ENCODE peak calls at places on chromosome 12, in six cellular contexts. A is endothelial cell of umbilical vein, R is neuronal stem cell, X is hepatocyte, B is HCT116, N is PC-9. O is an unnamed sample.

GRCh38 chr12:52359511-52360103 is 7.7 kb downstream of the KRT85 start:
- DNase-seq in A (no peak), R (no peak), X (no peak), B (no peak), N (no peak), O (peak; percentile 60)

GRCh38 chr12:75868501-75868900 is 163.1 kb downstream of the PHLDA1 start:
- DNase-seq in A (no peak), R (no peak), X (no peak), B (no peak), N (no peak), O (no peak)

GRCh38 chr12:55938826-55939501 is 8.0 kb downstream of the DGKA start:
- DNase-seq in A (no peak), R (no peak), X (no peak), B (no peak), N (no peak), O (no peak)

GRCh38 chr12:120842595-120842994 is 61.6 kb downstream of the SPPL3 start:
- DNase-seq in A (no peak), R (no peak), X (no peak), B (no peak), N (no peak), O (no peak)

GRCh38 chr12:56236091-56236490 is 6.2 kb downstream of the SLC39A5 start:
- DNase-seq in A (no peak), R (no peak), X (no peak), B (no peak), N (no peak), O (peak; percentile 53)

GRCh38 chr12:6204533-6205143 is 4.4 kb downstream of the CD9 start:
- DNase-seq in A (peak; percentile 61), R (no peak), X (no peak), B (no peak), N (no peak), O (no peak)

GRCh38 chr12:112319395-112319794 is 62.8 kb downstream of the HECTD4 start:
- DNase-seq in A (no peak), R (no peak), X (no peak), B (no peak), N (no peak), O (no peak)

GRCh38 chr12:50637870-50638481 is 125.9 kb upstream of the ATF1 start:
- DNase-seq in A (peak; percentile 74), R (no peak), X (peak; percentile 63), B (no peak), N (no peak), O (no peak)

GRCh38 chr12:22672951-22673350 is 48.0 kb downstream of the ETNK1 start:
- DNase-seq in A (no peak), R (no peak), X (no peak), B (no peak), N (no peak), O (peak; percentile 78)

GRCh38 chr12:73124480-73124879 is 852.3 kb downstream of the TRHDE start:
- DNase-seq in A (no peak), R (no peak), X (no peak), B (no peak), N (no peak), O (no peak)

GRCh38 chr12:57521475-57522018 is 1.1 kb upstream of the MBD6 start:
- DNase-seq in A (no peak), R (peak; percentile 57), X (peak; percentile 85), B (no peak), N (peak; percentile 12), O (peak; percentile 84)

GRCh38 chr12:89160716-89161123 is 191.6 kb downstream of the DUSP6 start:
- DNase-seq in A (peak; percentile 82), R (no peak), X (peak; percentile 28), B (no peak), N (peak; percentile 33), O (peak; percentile 30)

GRCh38 chr12:131091976-131092691 is 138.4 kb downstream of the ADGRD1 start:
- DNase-seq in A (no peak), R (no peak), X (no peak), B (no peak), N (no peak), O (peak; percentile 55)

GRCh38 chr12:77667101-77667500 is 163.6 kb upstream of the NAV3 start:
- DNase-seq in A (no peak), R (no peak), X (no peak), B (no peak), N (peak; percentile 43), O (no peak)

GRCh38 chr12:2955888-2956287 is 3.3 kb upstream of the TEAD4 start:
- DNase-seq in A (no peak), R (no peak), X (no peak), B (no peak), N (no peak), O (peak; percentile 8)

GRCh38 chr12:132986885-132987225 is 688 bp downstream of the ZNF26 start:
- DNase-seq in A (no peak), R (no peak), X (no peak), B (no peak), N (no peak), O (peak; percentile 85)

GRCh38 chr12:121009744-121010143 is 6.5 kb downstream of the C12orf43 start:
- DNase-seq in A (no peak), R (peak; percentile 20), X (peak; percentile 75), B (peak; percentile 54), N (peak; percentile 40), O (no peak)

GRCh38 chr12:94998322-94998721 is 5.2 kb downstream of the NDUFA12 start:
- DNase-seq in A (no peak), R (no peak), X (no peak), B (no peak), N (no peak), O (no peak)

GRCh38 chr12:6313326-6313940 is 3.0 kb downstream of the PLEKHG6 start:
- DNase-seq in A (no peak), R (no peak), X (peak; percentile 5), B (no peak), N (no peak), O (peak; percentile 91)

GRCh38 chr12:20507711-20508110 is 139.4 kb downstream of the PDE3A start:
- DNase-seq in A (no peak), R (no peak), X (no peak), B (no peak), N (no peak), O (no peak)

GRCh38 chr12:118330421-118331018 is 42.2 kb downstream of the TAOK3 start:
- DNase-seq in A (peak; percentile 88), R (no peak), X (peak; percentile 12), B (no peak), N (no peak), O (peak; percentile 39)

GRCh38 chr12:113757223-113758002 is 208.7 kb downstream of the RBM19 start:
- DNase-seq in A (no peak), R (no peak), X (no peak), B (peak; percentile 4), N (no peak), O (no peak)

GRCh38 chr12:43795716-43796282 is 10.3 kb downstream of the TWF1 start:
- DNase-seq in A (no peak), R (no peak), X (peak; percentile 6), B (no peak), N (no peak), O (no peak)

GRCh38 chr12:17691369-17691768 is 398.6 kb downstream of the RERGL start:
- DNase-seq in A (no peak), R (no peak), X (no peak), B (no peak), N (no peak), O (no peak)

GRCh38 chr12:29730481-29730880 is 53.3 kb downstream of the TMTC1 start:
- DNase-seq in A (no peak), R (no peak), X (no peak), B (no peak), N (no peak), O (no peak)

GRCh38 chr12:29726321-29726692 is 57.4 kb downstream of the TMTC1 start:
- DNase-seq in A (peak; percentile 74), R (no peak), X (no peak), B (no peak), N (no peak), O (no peak)

GRCh38 chr12:29725587-29726320 is 58.0 kb downstream of the TMTC1 start:
- DNase-seq in A (peak; percentile 84), R (no peak), X (peak; percentile 12), B (no peak), N (no peak), O (peak; percentile 37)

GRCh38 chr12:29726741-29727348 is 56.9 kb downstream of the TMTC1 start:
- DNase-seq in A (no peak), R (no peak), X (no peak), B (no peak), N (no peak), O (no peak)

DNA sequence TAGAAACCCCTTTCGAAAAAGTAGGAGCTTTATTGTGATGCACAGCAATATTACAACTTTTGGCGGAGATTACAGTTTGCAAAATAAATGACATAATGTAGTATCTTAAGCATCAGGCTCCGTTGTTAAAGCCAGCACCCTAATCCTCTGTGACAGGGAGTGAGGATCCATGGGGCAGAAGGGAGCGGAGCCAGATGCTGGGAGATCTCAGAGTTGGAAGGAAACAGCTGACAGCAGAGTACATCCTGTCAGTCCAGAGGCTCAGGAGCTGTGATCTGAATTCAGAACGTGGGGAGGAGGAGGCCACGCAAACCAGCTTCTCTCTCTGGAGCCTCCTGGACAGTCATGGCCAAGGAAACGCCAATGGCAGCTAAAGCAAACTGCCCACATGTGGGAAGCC is 55.7 kb downstream of the TMTC1 start:
- DNase-seq in A (no peak), R (no peak), X (no peak), B (no peak), N (no peak), O (no peak)
- H2AFZ ChIP-seq in A (no peak overlapping the region), R (no peak overlapping the region), X (no peak overlapping the region), B (no peak overlapping the region), N (no peak overlapping the region), O (no peak overlapping the region)

DNA sequence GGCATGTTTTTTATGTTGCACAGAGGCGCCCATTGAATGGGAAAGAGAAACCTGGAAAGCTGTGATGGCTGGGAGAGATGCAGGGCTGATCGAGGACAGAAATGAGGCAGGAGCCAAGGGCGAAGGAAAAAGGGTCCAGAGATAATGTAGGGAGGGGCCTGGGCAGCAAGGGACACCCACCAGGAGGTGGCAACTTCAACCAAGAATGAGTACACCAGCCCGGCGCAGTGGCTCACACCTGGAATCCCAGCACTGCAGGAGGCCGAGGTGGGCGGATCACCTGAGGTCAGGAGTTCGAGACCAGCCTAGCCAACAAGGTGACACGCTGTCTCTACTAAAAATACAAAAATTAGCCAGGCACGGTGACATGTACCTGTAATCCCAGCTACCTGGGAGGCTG is 4.0 kb downstream of the SSH1 start:
- DNase-seq in A (no peak), R (no peak), X (no peak), B (no peak), N (no peak), O (no peak)
- H3K4me3 ChIP-seq in A (no peak overlapping the region), R (no peak overlapping the region), X (no peak overlapping the region), B (peak overlapping the region; percentile 99), N (no peak overlapping the region), O (peak overlapping the region; percentile 49)

GRCh38 chr12:40692617-40693502 is 621 bp downstream of the CNTN1 start:
- DNase-seq in A (no peak), R (peak; percentile 20), X (peak; percentile 25), B (no peak), N (peak; percentile 19), O (no peak)
- H2AFZ ChIP-seq in A (peak overlapping the region; percentile 64), R (peak overlapping the region; percentile 68), X (peak overlapping the region; percentile 90), B (no peak overlapping the region), N (peak overlapping the region; percentile 95), O (peak overlapping the region; percentile 51)

GRCh38 chr12:1418144-1418543 is 176.2 kb downstream of the FBXL14 start:
- DNase-seq in A (peak; percentile 7), R (no peak), X (no peak), B (no peak), N (no peak), O (no peak)
- H3K4me3 ChIP-seq in A (no peak overlapping the region), R (no peak overlapping the region), X (no peak overlapping the region), B (no peak overlapping the region), N (no peak overlapping the region), O (no peak overlapping the region)

GRCh38 chr12:65741662-65742480 is 82.4 kb upstream of the HMGA2 start:
- DNase-seq in A (peak; percentile 53), R (peak; percentile 79), X (peak; percentile 59), B (no peak), N (no peak), O (peak; percentile 96)
- H2AFZ ChIP-seq in A (peak overlapping the region; percentile 100), R (peak overlapping the region; percentile 100), X (peak overlapping the region; percentile 55), B (no peak overlapping the region), N (no peak overlapping the region), O (peak overlapping the region; percentile 81)

O was measured in osteoblast.